ENCODE peak calls at places on chromosomes 13 and 19, in ten cellular contexts. One of them, this sample, is unnamed.

GRCh38 chr13:45409993-45410392 is 8.2 kb downstream of the SLC25A30 start:
- DNase-seq in left cardiac atrium: no peak
- DNase-seq in WTC11: no peak
- DNase-seq in T-helper 2 cell: no peak
- DNase-seq in GM12865: no peak
- DNase-seq in Right ventricle myocardium superior: no peak
- DNase-seq in kidney epithelial cell: no peak
- DNase-seq in A549: no peak
- DNase-seq in heart left ventricle: no peak
- DNase-seq in BJ: no peak
- DNase-seq in this sample: no peak

GRCh38 chr19:33638167-33639033 is 16.6 kb downstream of the CHST8 start:
- DNase-seq in left cardiac atrium: no peak
- DNase-seq in WTC11: no peak
- DNase-seq in T-helper 2 cell: no peak
- DNase-seq in GM12865: no peak
- DNase-seq in Right ventricle myocardium superior: no peak
- DNase-seq in kidney epithelial cell: no peak
- DNase-seq in A549: no peak
- DNase-seq in heart left ventricle: no peak
- DNase-seq in BJ: no peak
- DNase-seq in this sample: no peak

GRCh38 chr13:49112782-49113525 is 107.2 kb upstream of the MLNR start:
- DNase-seq in left cardiac atrium: no peak
- DNase-seq in WTC11: no peak
- DNase-seq in T-helper 2 cell: no peak
- DNase-seq in GM12865: no peak
- DNase-seq in Right ventricle myocardium superior: no peak
- DNase-seq in kidney epithelial cell: no peak
- DNase-seq in A549: no peak
- DNase-seq in heart left ventricle: no peak
- DNase-seq in BJ: no peak
- DNase-seq in this sample: no peak

GRCh38 chr19:41887711-41888382 is 4.9 kb downstream of the ARHGEF1 start:
- DNase-seq in left cardiac atrium: no peak
- DNase-seq in WTC11: peak; percentile 73
- DNase-seq in T-helper 2 cell: peak; percentile 86
- DNase-seq in GM12865: peak; percentile 82
- DNase-seq in Right ventricle myocardium superior: no peak
- DNase-seq in kidney epithelial cell: peak; percentile 86
- DNase-seq in A549: no peak
- DNase-seq in heart left ventricle: peak; percentile 31
- DNase-seq in BJ: peak; percentile 15
- DNase-seq in this sample: no peak

GRCh38 chr19:584240-585001 is 5.3 kb upstream of the HCN2 start:
- DNase-seq in left cardiac atrium: no peak
- DNase-seq in WTC11: peak; percentile 87
- DNase-seq in T-helper 2 cell: peak; percentile 62
- DNase-seq in GM12865: peak; percentile 68
- DNase-seq in Right ventricle myocardium superior: peak; percentile 68
- DNase-seq in kidney epithelial cell: no peak
- DNase-seq in A549: no peak
- DNase-seq in heart left ventricle: no peak
- DNase-seq in BJ: no peak
- DNase-seq in this sample: no peak

GRCh38 chr19:1156305-1156801 is 17.7 kb downstream of the SBNO2 start:
- DNase-seq in left cardiac atrium: no peak
- DNase-seq in WTC11: peak; percentile 12
- DNase-seq in T-helper 2 cell: no peak
- DNase-seq in GM12865: no peak
- DNase-seq in Right ventricle myocardium superior: no peak
- DNase-seq in kidney epithelial cell: no peak
- DNase-seq in A549: no peak
- DNase-seq in heart left ventricle: no peak
- DNase-seq in BJ: no peak
- DNase-seq in this sample: no peak

GRCh38 chr19:7904074-7905020 is 670 bp downstream of the MAP2K7 start:
- DNase-seq in left cardiac atrium: peak; percentile 64
- DNase-seq in WTC11: no peak
- DNase-seq in T-helper 2 cell: peak; percentile 78
- DNase-seq in GM12865: peak; percentile 71
- DNase-seq in Right ventricle myocardium superior: peak; percentile 72
- DNase-seq in kidney epithelial cell: no peak
- DNase-seq in A549: no peak
- DNase-seq in heart left ventricle: peak; percentile 65
- DNase-seq in BJ: no peak
- DNase-seq in this sample: no peak

GRCh38 chr13:62119739-62120700 is 704.4 kb upstream of the PCDH20 start:
- DNase-seq in left cardiac atrium: no peak
- DNase-seq in WTC11: no peak
- DNase-seq in T-helper 2 cell: no peak
- DNase-seq in GM12865: peak; percentile 28
- DNase-seq in Right ventricle myocardium superior: no peak
- DNase-seq in kidney epithelial cell: no peak
- DNase-seq in A549: peak; percentile 1
- DNase-seq in heart left ventricle: no peak
- DNase-seq in BJ: no peak
- DNase-seq in this sample: no peak

GRCh38 chr19:3618144-3618810 is 8.3 kb downstream of the CACTIN start:
- DNase-seq in left cardiac atrium: peak; percentile 81
- DNase-seq in WTC11: peak; percentile 80
- DNase-seq in T-helper 2 cell: peak; percentile 35
- DNase-seq in GM12865: peak; percentile 85
- DNase-seq in Right ventricle myocardium superior: peak; percentile 86
- DNase-seq in kidney epithelial cell: no peak
- DNase-seq in A549: no peak
- DNase-seq in heart left ventricle: peak; percentile 73
- DNase-seq in BJ: no peak
- DNase-seq in this sample: peak; percentile 66

GRCh38 chr13:76937416-76937815 is 10.9 kb upstream of the ACOD1 start:
- DNase-seq in left cardiac atrium: no peak
- DNase-seq in WTC11: no peak
- DNase-seq in T-helper 2 cell: no peak
- DNase-seq in GM12865: no peak
- DNase-seq in Right ventricle myocardium superior: no peak
- DNase-seq in kidney epithelial cell: peak; percentile 56
- DNase-seq in A549: peak; percentile 3
- DNase-seq in heart left ventricle: no peak
- DNase-seq in BJ: peak; percentile 83
- DNase-seq in this sample: no peak

GRCh38 chr13:26872444-26873173 is 112.0 kb upstream of the GPR12 start:
- DNase-seq in left cardiac atrium: peak; percentile 56
- DNase-seq in WTC11: peak; percentile 88
- DNase-seq in T-helper 2 cell: peak; percentile 43
- DNase-seq in GM12865: peak; percentile 68
- DNase-seq in Right ventricle myocardium superior: peak; percentile 60
- DNase-seq in kidney epithelial cell: no peak
- DNase-seq in A549: peak; percentile 8
- DNase-seq in heart left ventricle: peak; percentile 28
- DNase-seq in BJ: no peak
- DNase-seq in this sample: peak; percentile 88

GRCh38 chr19:1016647-1017114 is 4.2 kb downstream of the TMEM259 start:
- DNase-seq in left cardiac atrium: no peak
- DNase-seq in WTC11: no peak
- DNase-seq in T-helper 2 cell: no peak
- DNase-seq in GM12865: no peak
- DNase-seq in Right ventricle myocardium superior: no peak
- DNase-seq in kidney epithelial cell: peak; percentile 77
- DNase-seq in A549: no peak
- DNase-seq in heart left ventricle: no peak
- DNase-seq in BJ: no peak
- DNase-seq in this sample: no peak

GRCh38 chr13:108895220-108895704 is 265.9 kb downstream of the MYO16 start:
- DNase-seq in left cardiac atrium: no peak
- DNase-seq in WTC11: no peak
- DNase-seq in T-helper 2 cell: peak; percentile 45
- DNase-seq in GM12865: peak; percentile 47
- DNase-seq in Right ventricle myocardium superior: no peak
- DNase-seq in kidney epithelial cell: no peak
- DNase-seq in A549: no peak
- DNase-seq in heart left ventricle: no peak
- DNase-seq in BJ: no peak
- DNase-seq in this sample: no peak